ENCODE peak calls at places on chromosome 17, in nine cellular contexts. Q, B, C, T, I, K, W, P and X are unnamed samples.

GRCh38 chr17:72749119-72749572 is 343.3 kb downstream of the SLC39A11 start:
- DNase-seq in C (no peak), Q (no peak), K (no peak), W (no peak), B (no peak), P (no peak), T (no peak), I (no peak), X (no peak)

GRCh38 chr17:75090871-75091854 is 3.4 kb downstream of the SLC16A5 start:
- DNase-seq in C (no peak), K (no peak), I (no peak), Q (no peak), P (no peak), B (no peak), W (no peak), T (no peak), X (no peak)

GRCh38 chr17:68289936-68290267 is 1.0 kb downstream of the SLC16A6 start:
- DNase-seq in C (no peak), B (no peak), P (no peak), T (no peak), W (no peak), K (no peak), Q (no peak), I (no peak), X (no peak)

GRCh38 chr17:2239170-2239551 is 64.4 kb downstream of the SMG6 start:
- DNase-seq in I (no peak), P (no peak), Q (no peak), T (no peak), W (no peak), K (no peak), B (no peak), C (no peak), X (no peak)

GRCh38 chr17:61662771-61663170 is 71.8 kb upstream of the NACA2 start:
- DNase-seq in W (no peak), I (no peak), Q (no peak), K (peak; percentile 19), T (peak; percentile 4), C (no peak), P (no peak), B (peak; percentile 48), X (no peak)

GRCh38 chr17:77510133-77510796 is 369.5 kb downstream of the SEC14L1 start:
- DNase-seq in K (no peak), P (no peak), B (no peak), C (no peak), Q (no peak), W (no peak), T (no peak), I (no peak), X (no peak)

GRCh38 chr17:34633351-34633750 is 54.0 kb downstream of the TMEM132E start:
- DNase-seq in B (no peak), P (no peak), I (peak; percentile 75), C (no peak), K (no peak), T (no peak), Q (no peak), W (peak; percentile 87), X (no peak)

GRCh38 chr17:79670537-79671386 is 59.9 kb upstream of the RBFOX3 start:
- DNase-seq in C (no peak), W (peak; percentile 7), Q (no peak), I (no peak), K (no peak), B (no peak), P (no peak), T (no peak), X (no peak)

GRCh38 chr17:75587718-75588545 is at the start of gene MYO15B:
- DNase-seq in T (no peak), K (no peak), P (peak; percentile 56), B (no peak), C (peak; percentile 67), Q (no peak), I (peak; percentile 79), W (peak; percentile 40), X (peak; percentile 4)

GRCh38 chr17:78879679-78880186 is 23.3 kb downstream of the CEP295NL start:
- DNase-seq in T (peak; percentile 87), I (no peak), W (no peak), K (peak; percentile 89), P (peak; percentile 32), Q (peak; percentile 44), B (peak; percentile 98), C (no peak), X (peak; percentile 83)

GRCh38 chr17:41695954-41696720 is 7.5 kb downstream of the EIF1 start:
- DNase-seq in T (peak; percentile 87), B (peak; percentile 83), P (peak; percentile 73), C (no peak), K (no peak), W (peak; percentile 27), Q (peak; percentile 71), I (peak; percentile 86), X (peak; percentile 65)